ENCODE peak calls at places on chromosome X, in eight cellular contexts. A is epithelial cell of prostate; L is fibroblast of lung; B is activated CD4-positive, alpha-beta T cell treated with anti-CD3 and anti-CD28 coated beads, Interleukin-2, amount 10 ng/mL, durations not matched to agents 7 days and 5 days; Y is stimulated activated CD4-positive, alpha-beta T cell treated with anti-CD3 and anti-CD28 coated beads, Interleukin-2, amount 100 ng/mL, for 48 hours; H is tibial nerve; I is lower lobe of right lung; D is HS-5. E is an unnamed sample.

GRCh38 chrX:142233400-142233799 is 28.3 kb upstream of the MAGEC2 start:
- DNase-seq in A (no peak), L (no peak), B (no peak), Y (no peak), H (no peak), I (no peak), D (no peak), E (no peak)

GRCh38 chrX:105703876-105704275 is 118.5 kb upstream of the NRK start:
- DNase-seq in A (no peak), L (no peak), B (no peak), Y (no peak), H (no peak), I (no peak), D (no peak), E (no peak)

GRCh38 chrX:16822723-16823122 is 36.5 kb downstream of the TXLNG start:
- DNase-seq in A (no peak), L (peak), B (no peak), Y (no peak), H (no peak), I (no peak), D (no peak), E (no peak)

GRCh38 chrX:18410038-18410437 is 15.4 kb upstream of the CDKL5 start:
- DNase-seq in A (no peak), L (peak), B (no peak), Y (no peak), H (no peak), I (no peak), D (no peak), E (no peak)

GRCh38 chrX:10854594-10854993 is 234.2 kb upstream of the MID1 start:
- DNase-seq in A (no peak), L (no peak), B (no peak), Y (no peak), H (no peak), I (no peak), D (no peak), E (no peak)

GRCh38 chrX:109629310-109629709 is 4.3 kb upstream of the KCNE5 start:
- DNase-seq in A (no peak), L (no peak), B (no peak), Y (no peak), H (no peak), I (no peak), D (no peak), E (no peak)

GRCh38 chrX:115958687-115959359 is 211.7 kb upstream of the AGTR2 start:
- DNase-seq in A (no peak), L (no peak), B (no peak), Y (no peak), H (no peak), I (no peak), D (no peak), E (no peak)

GRCh38 chrX:17459008-17459407 is 84.0 kb downstream of the NHS start:
- DNase-seq in A (peak), L (peak), B (no peak), Y (no peak), H (peak), I (no peak), D (no peak), E (no peak)

GRCh38 chrX:72271812-72272211 is 5.2 kb downstream of the RPS4X start:
- DNase-seq in A (no peak), L (no peak), B (no peak), Y (no peak), H (no peak), I (no peak), D (no peak), E (no peak)

GRCh38 chrX:122572461-122572860 is 611.6 kb upstream of the GRIA3 start:
- DNase-seq in A (no peak), L (peak), B (no peak), Y (no peak), H (no peak), I (no peak), D (no peak), E (no peak)

GRCh38 chrX:30875957-30876356 is 13.1 kb downstream of the TAB3 start:
- DNase-seq in A (peak), L (peak), B (no peak), Y (no peak), H (no peak), I (no peak), D (peak), E (no peak)

GRCh38 chrX:85375333-85375738 is 4.1 kb downstream of the POF1B start:
- DNase-seq in A (no peak), L (no peak), B (no peak), Y (no peak), H (no peak), I (no peak), D (no peak), E (no peak)

GRCh38 chrX:24506082-24506481 is 41.0 kb downstream of the PDK3 start:
- DNase-seq in A (peak), L (peak), B (no peak), Y (no peak), H (no peak), I (no peak), D (peak), E (no peak)

GRCh38 chrX:138463476-138463875 is 248.0 kb downstream of the FGF13 start:
- DNase-seq in A (no peak), L (no peak), B (no peak), Y (no peak), H (no peak), I (no peak), D (no peak), E (no peak)

GRCh38 chrX:130915302-130915701 is 12.3 kb upstream of the ENOX2 start:
- DNase-seq in A (no peak), L (no peak), B (no peak), Y (no peak), H (no peak), I (no peak), D (no peak), E (no peak)

GRCh38 chrX:3699841-3700381 is 13.5 kb downstream of the PRKX start:
- DNase-seq in A (no peak), L (no peak), B (peak), Y (no peak), H (no peak), I (no peak), D (no peak), E (no peak)

GRCh38 chrX:39020051-39020669 is 218.9 kb downstream of the MID1IP1 start:
- DNase-seq in A (no peak), L (no peak), B (no peak), Y (no peak), H (no peak), I (peak), D (no peak), E (no peak)

GRCh38 chrX:41457618-41458192 is 10.6 kb downstream of the NYX start:
- DNase-seq in A (no peak), L (no peak), B (peak), Y (no peak), H (no peak), I (no peak), D (no peak), E (no peak)

GRCh38 chrX:17474892-17475291 is 99.9 kb downstream of the NHS start:
- DNase-seq in A (no peak), L (peak), B (no peak), Y (no peak), H (no peak), I (no peak), D (peak), E (no peak)

GRCh38 chrX:39226307-39226706 is 425.0 kb downstream of the MID1IP1 start:
- DNase-seq in A (no peak), L (no peak), B (no peak), Y (no peak), H (peak), I (no peak), D (no peak), E (no peak)

GRCh38 chrX:19350831-19351447 is 7.2 kb downstream of the PDHA1 start:
- DNase-seq in A (no peak), L (no peak), B (no peak), Y (no peak), H (no peak), I (no peak), D (no peak), E (no peak)

GRCh38 chrX:40064055-40064597 is 33.6 kb downstream of the BCOR start:
- DNase-seq in A (no peak), L (no peak), B (no peak), Y (no peak), H (no peak), I (no peak), D (no peak), E (no peak)